ENCODE peak calls at places on chromosomes 11 and 22, in ten cellular contexts. F is SW 1271; K is H54; D is CD4-positive, CD25-positive, alpha-beta regulatory T cell; P is AG04450; Y is adipocyte; X is fibroblast of pulmonary artery; R is Peyer's patch; O is AG08396; A is iris pigment epithelial cell. I is an unnamed sample.

GRCh38 chr11:84498016-84498415 is 1129.1 kb downstream of the DLG2 start:
- DNase-seq in F (no peak), D (no peak), K (no peak), A (peak; percentile 42), Y (no peak), R (no peak), P (no peak), O (no peak), X (peak; percentile 90), I (no peak)

GRCh38 chr11:88313441-88313840 is 24.1 kb downstream of the CTSC start:
- DNase-seq in A (no peak), Y (no peak), X (no peak), K (no peak), R (no peak), F (no peak), O (no peak), P (no peak), D (no peak), I (no peak)

GRCh38 chr22:48473202-48473601 is 1354.5 kb downstream of the BRD1 start:
- DNase-seq in Y (no peak), A (no peak), K (no peak), R (no peak), X (no peak), F (no peak), P (no peak), D (no peak), O (no peak), I (no peak)

GRCh38 chr22:50260801-50261614 is 475 bp downstream of the MAPK12 start:
- DNase-seq in R (no peak), A (peak; percentile 86), X (peak; percentile 71), K (no peak), F (peak; percentile 38), O (peak; percentile 73), P (no peak), Y (peak; percentile 83), D (peak; percentile 48), I (no peak)

GRCh38 chr22:19969141-19969928 is 27.7 kb upstream of the TXNRD2 start:
- DNase-seq in K (no peak), R (no peak), A (no peak), X (no peak), F (no peak), D (no peak), O (no peak), Y (no peak), P (no peak), I (no peak)

GRCh38 chr22:29167032-29167911 is 38.4 kb upstream of the EMID1 start:
- DNase-seq in P (no peak), F (no peak), A (no peak), K (no peak), Y (no peak), R (peak; percentile 68), O (no peak), X (no peak), D (peak; percentile 29), I (no peak)

GRCh38 chr11:63845911-63846310 is 7.0 kb downstream of the MARK2 start:
- DNase-seq in A (no peak), X (no peak), O (no peak), P (no peak), K (no peak), D (no peak), R (no peak), Y (no peak), F (no peak), I (no peak)

GRCh38 chr11:77450227-77450626 is 23.7 kb downstream of the PAK1 start:
- DNase-seq in R (no peak), D (no peak), K (no peak), Y (no peak), X (no peak), O (no peak), P (no peak), A (no peak), F (no peak), I (no peak)

GRCh38 chr11:33168605-33169240 is 7.4 kb upstream of the CSTF3 start:
- DNase-seq in D (no peak), P (no peak), X (peak; percentile 27), F (no peak), Y (no peak), A (peak; percentile 58), K (no peak), O (no peak), R (no peak), I (no peak)